ENCODE peak calls at places on chromosomes 1 and 21, in eight cellular contexts. One of them, this sample, is unnamed. For H3K36me3, the result is how much of the 10 kb centered on the place peaks cover.

GRCh38 chr1:164557270-164557669 is 1.7 kb upstream of the PBX1 start:
- DNase-seq in prostate gland: no peak
- DNase-seq in brain microvascular endothelial cell: no peak
- DNase-seq in BJ: no peak
- DNase-seq in CD8-positive, alpha-beta T cell: no peak
- DNase-seq in fibroblast of lung: no peak
- DNase-seq in CD4-positive, alpha-beta memory T cell: no peak
- DNase-seq in right lobe of liver: no peak
- DNase-seq in this sample: no peak

GRCh38 chr1:50538476-50538875 is 115.2 kb upstream of the DMRTA2 start:
- DNase-seq in prostate gland: no peak
- DNase-seq in brain microvascular endothelial cell: no peak
- DNase-seq in BJ: no peak
- DNase-seq in CD8-positive, alpha-beta T cell: no peak
- DNase-seq in fibroblast of lung: no peak
- DNase-seq in CD4-positive, alpha-beta memory T cell: no peak
- DNase-seq in right lobe of liver: no peak
- DNase-seq in this sample: no peak

GRCh38 chr1:161792740-161793139 is 26.6 kb downstream of the ATF6 start:
- DNase-seq in prostate gland: peak
- DNase-seq in brain microvascular endothelial cell: peak
- DNase-seq in BJ: peak
- DNase-seq in CD8-positive, alpha-beta T cell: no peak
- DNase-seq in fibroblast of lung: peak
- DNase-seq in CD4-positive, alpha-beta memory T cell: peak
- DNase-seq in right lobe of liver: no peak
- DNase-seq in this sample: no peak

GRCh38 chr21:41135715-41136114 is 32.2 kb upstream of the BACE2 start:
- DNase-seq in prostate gland: no peak
- DNase-seq in brain microvascular endothelial cell: no peak
- DNase-seq in BJ: no peak
- DNase-seq in CD8-positive, alpha-beta T cell: no peak
- DNase-seq in fibroblast of lung: no peak
- DNase-seq in CD4-positive, alpha-beta memory T cell: no peak
- DNase-seq in right lobe of liver: no peak
- DNase-seq in this sample: no peak

GRCh38 chr1:110340207-110340468 is 961 bp downstream of the RBM15 start:
- DNase-seq in prostate gland: no peak
- DNase-seq in brain microvascular endothelial cell: no peak
- DNase-seq in BJ: no peak
- DNase-seq in CD8-positive, alpha-beta T cell: no peak
- DNase-seq in fibroblast of lung: peak
- DNase-seq in CD4-positive, alpha-beta memory T cell: no peak
- DNase-seq in right lobe of liver: no peak
- DNase-seq in this sample: no peak

GRCh38 chr1:223706077-223706988 is 6.0 kb upstream of the CAPN2 start:
- DNase-seq in prostate gland: no peak
- DNase-seq in brain microvascular endothelial cell: peak
- DNase-seq in BJ: no peak
- DNase-seq in CD8-positive, alpha-beta T cell: no peak
- DNase-seq in fibroblast of lung: peak
- DNase-seq in CD4-positive, alpha-beta memory T cell: no peak
- DNase-seq in right lobe of liver: no peak
- DNase-seq in this sample: peak

GRCh38 chr1:87344231-87344630 is 15.6 kb downstream of the LMO4 start:
- DNase-seq in prostate gland: no peak
- DNase-seq in brain microvascular endothelial cell: no peak
- DNase-seq in BJ: no peak
- DNase-seq in CD8-positive, alpha-beta T cell: no peak
- DNase-seq in fibroblast of lung: no peak
- DNase-seq in CD4-positive, alpha-beta memory T cell: no peak
- DNase-seq in right lobe of liver: no peak
- DNase-seq in this sample: no peak

GRCh38 chr1:108854226-108855019 is 2.5 kb downstream of the AKNAD1 start:
- DNase-seq in prostate gland: no peak
- DNase-seq in brain microvascular endothelial cell: no peak
- DNase-seq in BJ: no peak
- DNase-seq in CD8-positive, alpha-beta T cell: no peak
- DNase-seq in fibroblast of lung: no peak
- DNase-seq in CD4-positive, alpha-beta memory T cell: no peak
- DNase-seq in right lobe of liver: no peak
- DNase-seq in this sample: no peak

GRCh38 chr1:209755926-209756607 is at the start of gene TRAF3IP3:
- DNase-seq in prostate gland: no peak
- DNase-seq in brain microvascular endothelial cell: no peak
- DNase-seq in BJ: no peak
- DNase-seq in CD8-positive, alpha-beta T cell: peak
- DNase-seq in fibroblast of lung: no peak
- DNase-seq in CD4-positive, alpha-beta memory T cell: peak
- DNase-seq in right lobe of liver: no peak
- DNase-seq in this sample: no peak

GRCh38 chr1:200075522-200075921 is 48.0 kb downstream of the NR5A2 start:
- DNase-seq in prostate gland: no peak
- DNase-seq in brain microvascular endothelial cell: no peak
- DNase-seq in BJ: no peak
- DNase-seq in CD8-positive, alpha-beta T cell: no peak
- DNase-seq in fibroblast of lung: no peak
- DNase-seq in CD4-positive, alpha-beta memory T cell: no peak
- DNase-seq in right lobe of liver: no peak
- DNase-seq in this sample: no peak

GRCh38 chr1:165162671-165163241 is 193.8 kb downstream of the LMX1A start:
- DNase-seq in prostate gland: peak
- DNase-seq in brain microvascular endothelial cell: no peak
- DNase-seq in BJ: no peak
- DNase-seq in CD8-positive, alpha-beta T cell: no peak
- DNase-seq in fibroblast of lung: no peak
- DNase-seq in CD4-positive, alpha-beta memory T cell: no peak
- DNase-seq in right lobe of liver: no peak
- DNase-seq in this sample: no peak

GRCh38 chr21:32806810-32807386 is 35.3 kb upstream of the PAXBP1 start:
- DNase-seq in prostate gland: no peak
- DNase-seq in brain microvascular endothelial cell: peak
- DNase-seq in BJ: no peak
- DNase-seq in CD8-positive, alpha-beta T cell: no peak
- DNase-seq in fibroblast of lung: peak
- DNase-seq in CD4-positive, alpha-beta memory T cell: no peak
- DNase-seq in right lobe of liver: no peak
- DNase-seq in this sample: no peak

DNA sequence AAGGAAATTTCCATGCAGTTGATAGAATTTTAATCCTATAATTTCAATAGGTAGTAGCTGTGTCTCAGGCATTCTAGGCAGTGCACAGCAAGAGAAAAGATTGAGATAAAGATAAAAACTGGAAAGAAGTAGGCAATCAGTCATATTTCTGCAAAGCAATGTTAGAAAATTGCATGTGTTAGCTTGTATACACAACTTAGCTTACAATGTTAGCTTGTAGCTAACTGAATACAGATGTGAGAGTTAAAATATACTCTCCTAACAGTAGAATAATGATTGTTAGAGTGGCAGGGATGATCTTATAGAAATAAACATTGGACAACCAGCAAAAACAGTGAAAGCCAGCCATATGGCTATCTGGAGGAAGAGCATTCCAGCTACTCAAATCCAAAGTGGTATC is 29.0 kb downstream of the PTPRC start:
- DNase-seq in prostate gland: no peak
- DNase-seq in brain microvascular endothelial cell: no peak
- DNase-seq in BJ: no peak
- DNase-seq in CD8-positive, alpha-beta T cell: no peak
- DNase-seq in fibroblast of lung: no peak
- DNase-seq in CD4-positive, alpha-beta memory T cell: no peak
- DNase-seq in right lobe of liver: no peak
- DNase-seq in this sample: peak
- H3K36me3 ChIP-seq in prostate gland: under half
- H3K36me3 ChIP-seq in brain microvascular endothelial cell: under half
- H3K36me3 ChIP-seq in BJ: under half
- H3K36me3 ChIP-seq in CD8-positive, alpha-beta T cell: under half
- H3K36me3 ChIP-seq in fibroblast of lung: under half
- H3K36me3 ChIP-seq in CD4-positive, alpha-beta memory T cell: under half
- H3K36me3 ChIP-seq in right lobe of liver: under half
- H3K36me3 ChIP-seq in this sample: under half

GRCh38 chr1:160090760-160091159 is 7.7 kb downstream of the IGSF8 start:
- DNase-seq in prostate gland: no peak
- DNase-seq in brain microvascular endothelial cell: no peak
- DNase-seq in BJ: no peak
- DNase-seq in CD8-positive, alpha-beta T cell: no peak
- DNase-seq in fibroblast of lung: no peak
- DNase-seq in CD4-positive, alpha-beta memory T cell: no peak
- DNase-seq in right lobe of liver: no peak
- DNase-seq in this sample: no peak
- H3K36me3 ChIP-seq in prostate gland: under half
- H3K36me3 ChIP-seq in brain microvascular endothelial cell: under half
- H3K36me3 ChIP-seq in BJ: under half
- H3K36me3 ChIP-seq in CD8-positive, alpha-beta T cell: under half
- H3K36me3 ChIP-seq in fibroblast of lung: under half
- H3K36me3 ChIP-seq in CD4-positive, alpha-beta memory T cell: under half
- H3K36me3 ChIP-seq in right lobe of liver: under half
- H3K36me3 ChIP-seq in this sample: under half

GRCh38 chr1:237255071-237255470 is 213.1 kb downstream of the RYR2 start:
- DNase-seq in prostate gland: no peak
- DNase-seq in brain microvascular endothelial cell: no peak
- DNase-seq in BJ: no peak
- DNase-seq in CD8-positive, alpha-beta T cell: no peak
- DNase-seq in fibroblast of lung: no peak
- DNase-seq in CD4-positive, alpha-beta memory T cell: no peak
- DNase-seq in right lobe of liver: no peak
- DNase-seq in this sample: no peak

GRCh38 chr1:237250055-237250454 is 208.1 kb downstream of the RYR2 start:
- DNase-seq in prostate gland: no peak
- DNase-seq in brain microvascular endothelial cell: no peak
- DNase-seq in BJ: no peak
- DNase-seq in CD8-positive, alpha-beta T cell: no peak
- DNase-seq in fibroblast of lung: no peak
- DNase-seq in CD4-positive, alpha-beta memory T cell: no peak
- DNase-seq in right lobe of liver: no peak
- DNase-seq in this sample: no peak

GRCh38 chr1:237244778-237245177 is 202.8 kb downstream of the RYR2 start:
- DNase-seq in prostate gland: no peak
- DNase-seq in brain microvascular endothelial cell: no peak
- DNase-seq in BJ: no peak
- DNase-seq in CD8-positive, alpha-beta T cell: no peak
- DNase-seq in fibroblast of lung: no peak
- DNase-seq in CD4-positive, alpha-beta memory T cell: no peak
- DNase-seq in right lobe of liver: no peak
- DNase-seq in this sample: no peak

GRCh38 chr1:237249120-237249519 is 207.1 kb downstream of the RYR2 start:
- DNase-seq in prostate gland: no peak
- DNase-seq in brain microvascular endothelial cell: no peak
- DNase-seq in BJ: no peak
- DNase-seq in CD8-positive, alpha-beta T cell: no peak
- DNase-seq in fibroblast of lung: no peak
- DNase-seq in CD4-positive, alpha-beta memory T cell: no peak
- DNase-seq in right lobe of liver: no peak
- DNase-seq in this sample: no peak
- H3K36me3 ChIP-seq in prostate gland: under half
- H3K36me3 ChIP-seq in brain microvascular endothelial cell: under half
- H3K36me3 ChIP-seq in BJ: under half
- H3K36me3 ChIP-seq in CD8-positive, alpha-beta T cell: under half
- H3K36me3 ChIP-seq in fibroblast of lung: under half
- H3K36me3 ChIP-seq in CD4-positive, alpha-beta memory T cell: under half
- H3K36me3 ChIP-seq in right lobe of liver: under half
- H3K36me3 ChIP-seq in this sample: under half

GRCh38 chr1:230836801-230837200 is 31.5 kb downstream of the C1orf198 start:
- DNase-seq in prostate gland: no peak
- DNase-seq in brain microvascular endothelial cell: no peak
- DNase-seq in BJ: no peak
- DNase-seq in CD8-positive, alpha-beta T cell: no peak
- DNase-seq in fibroblast of lung: no peak
- DNase-seq in CD4-positive, alpha-beta memory T cell: no peak
- DNase-seq in right lobe of liver: no peak
- DNase-seq in this sample: peak
- H3K36me3 ChIP-seq in prostate gland: under half
- H3K36me3 ChIP-seq in brain microvascular endothelial cell: under half
- H3K36me3 ChIP-seq in BJ: under half
- H3K36me3 ChIP-seq in CD8-positive, alpha-beta T cell: under half
- H3K36me3 ChIP-seq in fibroblast of lung: under half
- H3K36me3 ChIP-seq in CD4-positive, alpha-beta memory T cell: under half
- H3K36me3 ChIP-seq in right lobe of liver: under half
- H3K36me3 ChIP-seq in this sample: under half

GRCh38 chr1:45619149-45619921 is 4.5 kb downstream of the CCDC17 start:
- DNase-seq in prostate gland: no peak
- DNase-seq in brain microvascular endothelial cell: no peak
- DNase-seq in BJ: no peak
- DNase-seq in CD8-positive, alpha-beta T cell: no peak
- DNase-seq in fibroblast of lung: no peak
- DNase-seq in CD4-positive, alpha-beta memory T cell: no peak
- DNase-seq in right lobe of liver: no peak
- DNase-seq in this sample: no peak
- H3K36me3 ChIP-seq in prostate gland: under half
- H3K36me3 ChIP-seq in brain microvascular endothelial cell: under half
- H3K36me3 ChIP-seq in BJ: under half
- H3K36me3 ChIP-seq in CD8-positive, alpha-beta T cell: under half
- H3K36me3 ChIP-seq in fibroblast of lung: under half
- H3K36me3 ChIP-seq in CD4-positive, alpha-beta memory T cell: under half
- H3K36me3 ChIP-seq in right lobe of liver: under half
- H3K36me3 ChIP-seq in this sample: half or more

DNA sequence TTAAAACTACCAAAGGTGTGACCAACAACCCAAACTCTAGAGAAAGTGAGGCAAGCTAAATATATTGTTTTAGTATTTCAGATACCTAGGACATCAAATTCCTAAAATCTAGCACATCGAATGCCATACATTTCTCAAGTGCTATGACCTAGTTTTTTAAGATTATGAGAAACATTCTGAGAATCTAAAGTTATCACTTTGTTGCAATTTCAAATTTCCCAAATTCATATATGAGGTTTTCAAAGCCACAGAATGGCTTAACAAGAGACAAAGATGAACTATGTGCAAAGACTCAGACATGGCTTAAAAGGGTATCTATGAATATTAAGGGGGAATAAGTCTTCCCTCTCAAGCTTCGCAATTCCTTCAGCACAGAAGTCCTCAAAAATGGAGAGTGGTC is 6.8 kb downstream of the SCYL3 start:
- DNase-seq in prostate gland: no peak
- DNase-seq in brain microvascular endothelial cell: no peak
- DNase-seq in BJ: no peak
- DNase-seq in CD8-positive, alpha-beta T cell: no peak
- DNase-seq in fibroblast of lung: no peak
- DNase-seq in CD4-positive, alpha-beta memory T cell: no peak
- DNase-seq in right lobe of liver: no peak
- DNase-seq in this sample: no peak
- H3K36me3 ChIP-seq in prostate gland: under half
- H3K36me3 ChIP-seq in brain microvascular endothelial cell: under half
- H3K36me3 ChIP-seq in BJ: under half
- H3K36me3 ChIP-seq in CD8-positive, alpha-beta T cell: under half
- H3K36me3 ChIP-seq in fibroblast of lung: under half
- H3K36me3 ChIP-seq in CD4-positive, alpha-beta memory T cell: under half
- H3K36me3 ChIP-seq in right lobe of liver: under half
- H3K36me3 ChIP-seq in this sample: under half

DNA sequence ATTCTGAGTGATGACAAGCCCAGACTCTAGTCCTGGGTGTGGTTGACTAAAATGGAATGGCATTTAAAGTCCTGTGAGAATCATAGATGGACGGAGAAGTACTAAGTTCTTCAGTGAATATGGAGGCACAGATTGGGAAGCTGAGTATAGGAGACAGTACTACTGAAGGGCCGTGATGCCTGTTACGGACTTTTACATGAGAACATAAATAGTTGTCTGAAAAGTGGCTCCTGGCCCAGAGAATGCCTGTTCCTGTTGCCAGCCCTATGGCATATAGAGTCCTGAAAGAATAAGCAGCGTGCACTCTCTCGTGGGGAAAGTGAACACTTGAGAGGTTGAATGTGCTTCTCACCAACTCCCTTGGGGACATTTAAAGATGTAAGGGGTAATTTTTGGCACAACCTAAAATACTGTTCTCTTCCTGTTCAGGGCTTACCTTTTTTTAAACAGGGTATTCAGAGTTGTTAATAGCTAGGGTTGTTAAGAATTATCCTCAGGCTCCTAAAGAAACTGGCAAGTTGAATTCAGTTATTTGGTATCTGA is 20.4 kb downstream of the CCT8 start:
- DNase-seq in prostate gland: no peak
- DNase-seq in brain microvascular endothelial cell: no peak
- DNase-seq in BJ: no peak
- DNase-seq in CD8-positive, alpha-beta T cell: no peak
- DNase-seq in fibroblast of lung: no peak
- DNase-seq in CD4-positive, alpha-beta memory T cell: no peak
- DNase-seq in right lobe of liver: no peak
- DNase-seq in this sample: no peak
- H3K36me3 ChIP-seq in prostate gland: under half
- H3K36me3 ChIP-seq in brain microvascular endothelial cell: half or more
- H3K36me3 ChIP-seq in BJ: under half
- H3K36me3 ChIP-seq in CD8-positive, alpha-beta T cell: half or more
- H3K36me3 ChIP-seq in fibroblast of lung: under half
- H3K36me3 ChIP-seq in CD4-positive, alpha-beta memory T cell: half or more
- H3K36me3 ChIP-seq in right lobe of liver: half or more
- H3K36me3 ChIP-seq in this sample: half or more

This sample was measured in SJSA1.